ENCODE peak calls at places on chromosome 9, in nine cellular contexts. One of them, this sample, is unnamed.

GRCh38 chr9:87095961-87096360 is 148.7 kb upstream of the GAS1 start:
- DNase-seq in neural progenitor cell: no peak
- DNase-seq in PC-3: no peak
- DNase-seq in upper lobe of right lung: no peak
- DNase-seq in tibial nerve: no peak
- DNase-seq in astrocyte: no peak
- DNase-seq in thoracic aorta: no peak
- DNase-seq in osteoblast: no peak
- DNase-seq in body of pancreas: no peak
- DNase-seq in this sample: no peak

GRCh38 chr9:34010979-34011378 is 37.7 kb downstream of the UBAP2 start:
- DNase-seq in neural progenitor cell: no peak
- DNase-seq in PC-3: peak; percentile 47
- DNase-seq in upper lobe of right lung: no peak
- DNase-seq in tibial nerve: no peak
- DNase-seq in astrocyte: no peak
- DNase-seq in thoracic aorta: no peak
- DNase-seq in osteoblast: no peak
- DNase-seq in body of pancreas: no peak
- DNase-seq in this sample: peak; percentile 18

GRCh38 chr9:36788534-36788933 is 215.8 kb downstream of the MELK start:
- DNase-seq in neural progenitor cell: peak; percentile 31
- DNase-seq in PC-3: no peak
- DNase-seq in upper lobe of right lung: no peak
- DNase-seq in tibial nerve: no peak
- DNase-seq in astrocyte: no peak
- DNase-seq in thoracic aorta: no peak
- DNase-seq in osteoblast: peak; percentile 78
- DNase-seq in body of pancreas: no peak
- DNase-seq in this sample: peak; percentile 29

GRCh38 chr9:115944166-115944948 is 209.2 kb upstream of the PAPPA start:
- DNase-seq in neural progenitor cell: peak; percentile 4
- DNase-seq in PC-3: no peak
- DNase-seq in upper lobe of right lung: peak; percentile 75
- DNase-seq in tibial nerve: peak; percentile 51
- DNase-seq in astrocyte: peak; percentile 100
- DNase-seq in thoracic aorta: peak; percentile 71
- DNase-seq in osteoblast: peak; percentile 71
- DNase-seq in body of pancreas: peak; percentile 66
- DNase-seq in this sample: peak; percentile 100

GRCh38 chr9:102518324-102518723 is 476.8 kb upstream of the CYLC2 start:
- DNase-seq in neural progenitor cell: no peak
- DNase-seq in PC-3: no peak
- DNase-seq in upper lobe of right lung: no peak
- DNase-seq in tibial nerve: no peak
- DNase-seq in astrocyte: no peak
- DNase-seq in thoracic aorta: no peak
- DNase-seq in osteoblast: no peak
- DNase-seq in body of pancreas: peak; percentile 19
- DNase-seq in this sample: no peak

GRCh38 chr9:81565609-81566008 is 123.7 kb downstream of the TLE1 start:
- DNase-seq in neural progenitor cell: no peak
- DNase-seq in PC-3: no peak
- DNase-seq in upper lobe of right lung: no peak
- DNase-seq in tibial nerve: no peak
- DNase-seq in astrocyte: no peak
- DNase-seq in thoracic aorta: no peak
- DNase-seq in osteoblast: no peak
- DNase-seq in body of pancreas: no peak
- DNase-seq in this sample: no peak

GRCh38 chr9:126673689-126674364 is 60.1 kb downstream of the LMX1B start:
- DNase-seq in neural progenitor cell: peak; percentile 80
- DNase-seq in PC-3: peak; percentile 19
- DNase-seq in upper lobe of right lung: no peak
- DNase-seq in tibial nerve: no peak
- DNase-seq in astrocyte: no peak
- DNase-seq in thoracic aorta: no peak
- DNase-seq in osteoblast: no peak
- DNase-seq in body of pancreas: no peak
- DNase-seq in this sample: no peak

GRCh38 chr9:103188966-103189365 is 193.8 kb downstream of the CYLC2 start:
- DNase-seq in neural progenitor cell: no peak
- DNase-seq in PC-3: no peak
- DNase-seq in upper lobe of right lung: no peak
- DNase-seq in tibial nerve: no peak
- DNase-seq in astrocyte: no peak
- DNase-seq in thoracic aorta: no peak
- DNase-seq in osteoblast: no peak
- DNase-seq in body of pancreas: peak; percentile 35
- DNase-seq in this sample: no peak

GRCh38 chr9:87620727-87621322 is 105.1 kb upstream of the CTSL start:
- DNase-seq in neural progenitor cell: no peak
- DNase-seq in PC-3: no peak
- DNase-seq in upper lobe of right lung: no peak
- DNase-seq in tibial nerve: no peak
- DNase-seq in astrocyte: no peak
- DNase-seq in thoracic aorta: no peak
- DNase-seq in osteoblast: no peak
- DNase-seq in body of pancreas: no peak
- DNase-seq in this sample: no peak

GRCh38 chr9:17574342-17574741 is 4.5 kb upstream of the SH3GL2 start:
- DNase-seq in neural progenitor cell: no peak
- DNase-seq in PC-3: no peak
- DNase-seq in upper lobe of right lung: no peak
- DNase-seq in tibial nerve: no peak
- DNase-seq in astrocyte: no peak
- DNase-seq in thoracic aorta: no peak
- DNase-seq in osteoblast: peak; percentile 59
- DNase-seq in body of pancreas: no peak
- DNase-seq in this sample: no peak

GRCh38 chr9:76759726-76760125 is 4.5 kb upstream of the PCA3 start:
- DNase-seq in neural progenitor cell: no peak
- DNase-seq in PC-3: no peak
- DNase-seq in upper lobe of right lung: no peak
- DNase-seq in tibial nerve: no peak
- DNase-seq in astrocyte: no peak
- DNase-seq in thoracic aorta: no peak
- DNase-seq in osteoblast: no peak
- DNase-seq in body of pancreas: no peak
- DNase-seq in this sample: no peak

GRCh38 chr9:129866373-129867137 is 31.3 kb downstream of the USP20 start:
- DNase-seq in neural progenitor cell: no peak
- DNase-seq in PC-3: no peak
- DNase-seq in upper lobe of right lung: no peak
- DNase-seq in tibial nerve: no peak
- DNase-seq in astrocyte: no peak
- DNase-seq in thoracic aorta: no peak
- DNase-seq in osteoblast: peak; percentile 74
- DNase-seq in body of pancreas: no peak
- DNase-seq in this sample: no peak

GRCh38 chr9:74755999-74756398 is 131.7 kb downstream of the TRPM6 start:
- DNase-seq in neural progenitor cell: no peak
- DNase-seq in PC-3: no peak
- DNase-seq in upper lobe of right lung: no peak
- DNase-seq in tibial nerve: no peak
- DNase-seq in astrocyte: peak; percentile 16
- DNase-seq in thoracic aorta: no peak
- DNase-seq in osteoblast: no peak
- DNase-seq in body of pancreas: no peak
- DNase-seq in this sample: no peak

DNA sequence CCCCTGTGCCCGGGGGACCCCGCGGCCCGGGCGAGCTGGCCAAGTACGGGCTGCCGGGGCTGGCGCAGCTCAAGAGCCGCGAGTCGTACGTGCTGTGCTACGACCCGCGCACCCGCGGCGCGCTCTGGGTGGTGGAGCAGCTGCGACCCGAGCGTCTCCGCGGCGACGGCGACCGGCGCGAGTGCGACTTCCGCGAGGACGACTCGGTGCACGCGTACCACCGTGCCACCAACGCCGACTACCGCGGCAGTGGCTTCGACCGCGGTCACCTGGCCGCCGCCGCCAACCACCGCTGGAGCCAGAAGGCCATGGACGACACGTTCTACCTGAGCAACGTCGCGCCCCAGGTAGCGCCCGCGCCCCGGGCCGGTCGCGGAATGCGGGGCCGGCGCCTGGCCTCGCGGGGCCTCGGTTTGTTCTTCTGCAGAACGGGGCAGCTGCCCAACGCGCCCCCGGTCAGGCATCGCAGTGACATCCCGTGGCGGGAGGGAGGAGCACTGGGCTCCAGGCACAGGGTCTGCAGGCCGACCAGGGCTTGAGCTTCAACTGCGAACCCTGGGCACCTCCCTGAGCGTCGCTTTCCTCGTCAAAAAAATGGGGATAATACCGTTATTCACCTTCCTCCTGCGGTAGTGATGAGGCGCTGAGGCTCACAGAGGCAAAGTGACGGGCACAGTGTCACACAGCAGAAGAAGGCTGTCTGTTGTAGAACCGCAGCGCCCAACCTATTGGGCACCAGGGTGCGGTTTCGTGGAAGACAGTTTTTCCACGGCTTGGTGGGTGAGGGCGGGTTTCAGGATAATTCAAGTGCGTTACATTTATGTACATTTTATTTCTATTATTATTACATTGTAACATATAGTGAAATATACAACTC is 777 bp downstream of the ENDOG start:
- DNase-seq in neural progenitor cell: peak; percentile 71
- DNase-seq in PC-3: peak; percentile 16
- DNase-seq in upper lobe of right lung: peak; percentile 81
- DNase-seq in tibial nerve: no peak
- DNase-seq in astrocyte: no peak
- DNase-seq in thoracic aorta: no peak
- DNase-seq in osteoblast: peak; percentile 85
- DNase-seq in body of pancreas: peak; percentile 48
- DNase-seq in this sample: peak; percentile 65
- TF ChIP-seq CTCF in neural progenitor cell: no peak
- TF ChIP-seq CTCF in PC-3: no peak
- TF ChIP-seq CTCF in upper lobe of right lung: no peak
- TF ChIP-seq CTCF in tibial nerve: no peak
- TF ChIP-seq CTCF in astrocyte: no peak
- TF ChIP-seq CTCF in thoracic aorta: no peak
- TF ChIP-seq CTCF in osteoblast: no peak
- TF ChIP-seq CTCF in body of pancreas: no peak
- TF ChIP-seq CTCF in this sample: no peak

GRCh38 chr9:137762414-137763061 is 115.0 kb upstream of the CACNA1B start:
- DNase-seq in neural progenitor cell: no peak
- DNase-seq in PC-3: no peak
- DNase-seq in upper lobe of right lung: no peak
- DNase-seq in tibial nerve: no peak
- DNase-seq in astrocyte: no peak
- DNase-seq in thoracic aorta: no peak
- DNase-seq in osteoblast: peak; percentile 63
- DNase-seq in body of pancreas: no peak
- DNase-seq in this sample: no peak

GRCh38 chr9:137761793-137762192 is 115.8 kb upstream of the CACNA1B start:
- DNase-seq in neural progenitor cell: no peak
- DNase-seq in PC-3: no peak
- DNase-seq in upper lobe of right lung: no peak
- DNase-seq in tibial nerve: no peak
- DNase-seq in astrocyte: no peak
- DNase-seq in thoracic aorta: no peak
- DNase-seq in osteoblast: peak; percentile 37
- DNase-seq in body of pancreas: no peak
- DNase-seq in this sample: no peak

GRCh38 chr9:137764981-137765380 is 112.6 kb upstream of the CACNA1B start:
- DNase-seq in neural progenitor cell: no peak
- DNase-seq in PC-3: no peak
- DNase-seq in upper lobe of right lung: no peak
- DNase-seq in tibial nerve: no peak
- DNase-seq in astrocyte: no peak
- DNase-seq in thoracic aorta: no peak
- DNase-seq in osteoblast: peak; percentile 39
- DNase-seq in body of pancreas: no peak
- DNase-seq in this sample: no peak

GRCh38 chr9:137763271-137763955 is 114.2 kb upstream of the CACNA1B start:
- DNase-seq in neural progenitor cell: no peak
- DNase-seq in PC-3: no peak
- DNase-seq in upper lobe of right lung: no peak
- DNase-seq in tibial nerve: no peak
- DNase-seq in astrocyte: no peak
- DNase-seq in thoracic aorta: no peak
- DNase-seq in osteoblast: peak; percentile 68
- DNase-seq in body of pancreas: peak; percentile 60
- DNase-seq in this sample: no peak

GRCh38 chr9:137764171-137764671 is 113.4 kb upstream of the CACNA1B start:
- DNase-seq in neural progenitor cell: no peak
- DNase-seq in PC-3: no peak
- DNase-seq in upper lobe of right lung: no peak
- DNase-seq in tibial nerve: no peak
- DNase-seq in astrocyte: no peak
- DNase-seq in thoracic aorta: no peak
- DNase-seq in osteoblast: peak; percentile 62
- DNase-seq in body of pancreas: no peak
- DNase-seq in this sample: no peak
- H3K36me3 ChIP-seq in neural progenitor cell: peaks cover 8% of the 10 kb centered on the region
- H3K36me3 ChIP-seq in PC-3: peaks cover 7% of the 10 kb centered on the region
- H3K36me3 ChIP-seq in upper lobe of right lung: peaks cover 49% of the 10 kb centered on the region
- H3K36me3 ChIP-seq in tibial nerve: no peaks in the 10 kb centered on the region
- H3K36me3 ChIP-seq in astrocyte: peaks cover 20% of the 10 kb centered on the region
- H3K36me3 ChIP-seq in thoracic aorta: peaks cover 17% of the 10 kb centered on the region
- H3K36me3 ChIP-seq in osteoblast: peaks cover 50% of the 10 kb centered on the region
- H3K36me3 ChIP-seq in body of pancreas: peaks cover 7% of the 10 kb centered on the region
- H3K36me3 ChIP-seq in this sample: peaks cover 28% of the 10 kb centered on the region

GRCh38 chr9:532707-533106 is 308.8 kb upstream of the DMRT1 start:
- DNase-seq in neural progenitor cell: no peak
- DNase-seq in PC-3: no peak
- DNase-seq in upper lobe of right lung: no peak
- DNase-seq in tibial nerve: no peak
- DNase-seq in astrocyte: no peak
- DNase-seq in thoracic aorta: no peak
- DNase-seq in osteoblast: no peak
- DNase-seq in body of pancreas: peak; percentile 45
- DNase-seq in this sample: no peak
- H3K27ac ChIP-seq in neural progenitor cell: no peak overlapping the region
- H3K27ac ChIP-seq in PC-3: no peak overlapping the region
- H3K27ac ChIP-seq in upper lobe of right lung: no peak overlapping the region
- H3K27ac ChIP-seq in tibial nerve: peak overlapping the region; percentile 88
- H3K27ac ChIP-seq in astrocyte: no peak overlapping the region
- H3K27ac ChIP-seq in thoracic aorta: peak overlapping the region; percentile 45
- H3K27ac ChIP-seq in osteoblast: no peak overlapping the region
- H3K27ac ChIP-seq in body of pancreas: no peak overlapping the region
- H3K27ac ChIP-seq in this sample: no peak overlapping the region

DNA sequence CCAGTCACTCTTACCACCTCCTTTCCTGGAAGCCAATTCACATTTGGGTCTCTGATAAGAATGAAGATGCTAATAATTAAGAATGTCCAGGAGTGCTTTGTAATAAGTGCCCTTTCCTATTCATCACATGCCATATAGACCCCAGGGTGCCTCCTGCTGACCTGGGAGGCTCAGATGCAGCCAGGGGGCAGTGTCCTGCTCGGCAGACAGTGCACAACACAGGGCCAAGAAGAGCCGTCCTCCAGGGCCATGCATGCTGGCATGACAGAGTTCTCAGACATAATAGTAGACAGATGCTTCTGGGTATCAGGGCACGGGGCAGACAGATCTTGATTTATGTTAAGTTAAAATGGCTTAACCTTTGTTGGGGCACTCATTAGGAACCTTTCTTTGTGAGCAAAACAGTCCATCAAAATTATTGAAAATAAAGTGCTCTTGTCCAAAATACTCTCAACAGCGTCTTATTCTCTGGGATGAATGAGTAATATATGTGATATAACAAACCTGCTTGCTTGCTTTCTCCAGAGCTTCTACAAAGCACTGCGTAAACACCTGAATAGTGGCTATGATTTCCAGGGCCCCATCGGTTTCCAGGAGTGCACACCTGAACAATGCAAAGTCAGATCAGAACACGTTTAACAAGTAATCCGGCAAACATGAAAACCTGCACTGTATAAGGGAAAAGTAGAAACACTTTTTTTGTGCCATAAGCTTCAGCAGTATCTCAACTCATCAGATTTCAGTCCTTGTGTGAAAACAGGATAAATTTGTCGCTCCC is 192.7 kb downstream of the FANCC start:
- DNase-seq in neural progenitor cell: peak; percentile 44
- DNase-seq in PC-3: no peak
- DNase-seq in upper lobe of right lung: no peak
- DNase-seq in tibial nerve: no peak
- DNase-seq in astrocyte: no peak
- DNase-seq in thoracic aorta: no peak
- DNase-seq in osteoblast: peak; percentile 22
- DNase-seq in body of pancreas: no peak
- DNase-seq in this sample: peak; percentile 28
- TF ChIP-seq CTCF in neural progenitor cell: peak; percentile 52
- TF ChIP-seq CTCF in PC-3: peak; percentile 44
- TF ChIP-seq CTCF in upper lobe of right lung: peak; percentile 13
- TF ChIP-seq CTCF in tibial nerve: no peak
- TF ChIP-seq CTCF in astrocyte: no peak
- TF ChIP-seq CTCF in thoracic aorta: no peak
- TF ChIP-seq CTCF in osteoblast: peak; percentile 33
- TF ChIP-seq CTCF in body of pancreas: peak; percentile 13
- TF ChIP-seq CTCF in this sample: peak; percentile 11

This sample was measured in cardiac muscle cell.